ENCODE peak calls at places on chromosomes 3 and 15, in four cellular contexts. K is Panc1; J is effector CD4-positive, alpha-beta T cell; T is NCI-H1105 treated with DMSO at 0.1 percent for 48 hours. U is an unnamed sample.

GRCh38 chr3:86794336-86795065 is 196.4 kb downstream of the VGLL3 start:
- DNase-seq in K (no peak), J (no peak), T (no peak), U (no peak)

GRCh38 chr15:37981781-37982180 is 47.3 kb downstream of the TMCO5A start:
- DNase-seq in K (no peak), J (no peak), T (no peak), U (peak; percentile 32)

GRCh38 chr3:13142552-13143380 is 69.5 kb upstream of the IQSEC1 start:
- DNase-seq in K (no peak), J (no peak), T (no peak), U (no peak)

GRCh38 chr15:74426404-74427281 is 7.1 kb downstream of the SEMA7A start:
- DNase-seq in K (no peak), J (no peak), T (no peak), U (no peak)

GRCh38 chr3:157204431-157204830 is 44.5 kb upstream of the CCNL1 start:
- DNase-seq in K (peak; percentile 22), J (no peak), T (peak; percentile 46), U (peak; percentile 26)

GRCh38 chr3:140599496-140599895 is 78.4 kb upstream of the TRIM42 start:
- DNase-seq in K (no peak), J (no peak), T (no peak), U (no peak)

GRCh38 chr3:126537730-126538281 is 13.9 kb downstream of the CHST13 start:
- DNase-seq in K (no peak), J (no peak), T (no peak), U (peak; percentile 17)

GRCh38 chr3:123143669-123144411 is 57.9 kb upstream of the SEC22A start:
- DNase-seq in K (no peak), J (no peak), T (no peak), U (no peak)

GRCh38 chr3:59877263-59877662 is 827.4 kb upstream of the CFAP20DC start:
- DNase-seq in K (no peak), J (no peak), T (no peak), U (no peak)

GRCh38 chr15:98076021-98076816 is 115.7 kb downstream of the ARRDC4 start:
- DNase-seq in K (no peak), J (no peak), T (no peak), U (no peak)

GRCh38 chr3:169751875-169752274 is 13.0 kb downstream of the TERC start:
- DNase-seq in K (no peak), J (no peak), T (no peak), U (no peak)

GRCh38 chr15:70869346-70869745 is 15.4 kb upstream of the LARP6 start:
- DNase-seq in K (no peak), J (no peak), T (no peak), U (no peak)

U was measured in NCI-H1092 treated with DMSO at 0.1 percent for 48 hours.